ENCODE peak calls at places on chromosomes 3 and 15, in six cellular contexts. One of them, this sample, is unnamed.

GRCh38 chr3:48685603-48686511 is at the start of gene NCKIPSD:
- DNase-seq in breast epithelium: peak
- DNase-seq in sigmoid colon: peak
- DNase-seq in stomach: peak
- DNase-seq in tibial nerve: peak
- DNase-seq in HepG2: peak
- DNase-seq in this sample: peak

GRCh38 chr15:33341943-33342342 is 31.2 kb downstream of the RYR3 start:
- DNase-seq in breast epithelium: no peak
- DNase-seq in sigmoid colon: no peak
- DNase-seq in stomach: no peak
- DNase-seq in tibial nerve: no peak
- DNase-seq in HepG2: no peak
- DNase-seq in this sample: no peak

GRCh38 chr15:90187257-90187868 is 13.8 kb upstream of the SEMA4B start:
- DNase-seq in breast epithelium: no peak
- DNase-seq in sigmoid colon: no peak
- DNase-seq in stomach: no peak
- DNase-seq in tibial nerve: no peak
- DNase-seq in HepG2: no peak
- DNase-seq in this sample: no peak

GRCh38 chr3:172106037-172106559 is 66.7 kb downstream of the FNDC3B start:
- DNase-seq in breast epithelium: no peak
- DNase-seq in sigmoid colon: no peak
- DNase-seq in stomach: no peak
- DNase-seq in tibial nerve: no peak
- DNase-seq in HepG2: no peak
- DNase-seq in this sample: no peak

GRCh38 chr15:96326551-96327154 is 3.8 kb upstream of the NR2F2 start:
- DNase-seq in breast epithelium: peak
- DNase-seq in sigmoid colon: peak
- DNase-seq in stomach: peak
- DNase-seq in tibial nerve: peak
- DNase-seq in HepG2: no peak
- DNase-seq in this sample: no peak

GRCh38 chr3:38084019-38084968 is 45.3 kb downstream of the DLEC1 start:
- DNase-seq in breast epithelium: no peak
- DNase-seq in sigmoid colon: no peak
- DNase-seq in stomach: no peak
- DNase-seq in tibial nerve: no peak
- DNase-seq in HepG2: peak
- DNase-seq in this sample: no peak

GRCh38 chr3:190225186-190225692 is 97.0 kb downstream of the CLDN1 start:
- DNase-seq in breast epithelium: no peak
- DNase-seq in sigmoid colon: no peak
- DNase-seq in stomach: no peak
- DNase-seq in tibial nerve: peak
- DNase-seq in HepG2: peak
- DNase-seq in this sample: no peak

GRCh38 chr3:30438121-30438520 is 168.3 kb upstream of the TGFBR2 start:
- DNase-seq in breast epithelium: no peak
- DNase-seq in sigmoid colon: no peak
- DNase-seq in stomach: no peak
- DNase-seq in tibial nerve: no peak
- DNase-seq in HepG2: no peak
- DNase-seq in this sample: no peak

GRCh38 chr3:54964081-54964480 is 36.2 kb upstream of the LRTM1 start:
- DNase-seq in breast epithelium: no peak
- DNase-seq in sigmoid colon: no peak
- DNase-seq in stomach: no peak
- DNase-seq in tibial nerve: no peak
- DNase-seq in HepG2: no peak
- DNase-seq in this sample: no peak

GRCh38 chr15:87878161-87878560 is 378.4 kb downstream of the NTRK3 start:
- DNase-seq in breast epithelium: no peak
- DNase-seq in sigmoid colon: no peak
- DNase-seq in stomach: no peak
- DNase-seq in tibial nerve: no peak
- DNase-seq in HepG2: no peak
- DNase-seq in this sample: no peak
- H3K4me3 ChIP-seq in breast epithelium: no peak
- H3K4me3 ChIP-seq in sigmoid colon: no peak
- H3K4me3 ChIP-seq in stomach: no peak
- H3K4me3 ChIP-seq in tibial nerve: no peak
- H3K4me3 ChIP-seq in HepG2: no peak
- H3K4me3 ChIP-seq in this sample: no peak

DNA sequence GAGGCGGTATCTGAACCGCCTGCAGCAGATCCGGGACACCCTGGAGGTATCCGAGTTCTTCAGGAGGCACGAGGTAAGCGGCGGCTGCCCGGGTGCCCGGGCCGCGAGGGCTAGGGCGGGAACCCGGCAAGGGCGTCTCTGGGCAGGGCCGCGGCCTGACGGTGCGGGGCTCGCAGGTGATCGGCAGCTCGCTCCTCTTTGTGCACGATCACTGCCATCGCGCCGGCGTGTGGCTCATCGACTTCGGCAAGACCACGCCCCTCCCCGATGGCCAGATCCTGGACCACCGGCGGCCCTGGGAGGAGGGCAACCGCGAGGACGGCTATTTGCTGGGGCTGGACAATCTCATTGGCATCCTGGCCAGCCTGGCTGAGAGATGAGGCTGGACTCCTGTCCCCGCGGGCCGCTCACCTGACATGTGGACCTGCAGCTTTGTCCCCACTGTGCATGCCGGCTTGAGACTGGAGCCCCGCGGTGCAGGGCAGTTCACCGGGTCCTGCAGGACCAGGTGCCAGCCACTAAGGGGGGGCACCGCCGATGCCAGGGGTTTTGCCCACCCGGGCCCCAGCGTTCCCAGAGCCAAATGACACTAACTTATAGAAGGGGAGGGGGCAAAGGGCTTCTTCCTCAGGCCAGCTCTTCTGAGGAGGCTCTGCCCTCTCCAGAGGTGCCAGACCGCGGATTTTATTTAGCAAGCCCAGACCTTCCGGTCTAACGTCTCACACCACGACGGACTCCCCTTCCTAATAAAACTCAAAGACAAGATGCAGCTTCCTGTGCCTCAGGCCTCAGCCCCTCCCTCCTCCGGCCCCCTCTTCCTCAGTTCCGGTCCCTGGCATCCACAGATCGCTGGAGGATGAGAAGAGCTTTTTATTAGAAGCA is 9.4 kb downstream of the ITPKA start:
- DNase-seq in breast epithelium: no peak
- DNase-seq in sigmoid colon: no peak
- DNase-seq in stomach: no peak
- DNase-seq in tibial nerve: no peak
- DNase-seq in HepG2: no peak
- DNase-seq in this sample: no peak
- TF ChIP-seq POLR2A in breast epithelium: no peak
- TF ChIP-seq POLR2A in sigmoid colon: no peak
- TF ChIP-seq POLR2A in stomach: no peak
- TF ChIP-seq POLR2A in tibial nerve: no peak
- TF ChIP-seq POLR2A in HepG2: no peak
- TF ChIP-seq POLR2A in this sample: no peak

GRCh38 chr3:173745952-173746682 is 348.6 kb downstream of the NLGN1 start:
- DNase-seq in breast epithelium: no peak
- DNase-seq in sigmoid colon: no peak
- DNase-seq in stomach: no peak
- DNase-seq in tibial nerve: no peak
- DNase-seq in HepG2: no peak
- DNase-seq in this sample: no peak
- TF ChIP-seq CTCF in breast epithelium: no peak
- TF ChIP-seq CTCF in sigmoid colon: no peak
- TF ChIP-seq CTCF in stomach: no peak
- TF ChIP-seq CTCF in tibial nerve: no peak
- TF ChIP-seq CTCF in HepG2: no peak
- TF ChIP-seq CTCF in this sample: no peak

DNA sequence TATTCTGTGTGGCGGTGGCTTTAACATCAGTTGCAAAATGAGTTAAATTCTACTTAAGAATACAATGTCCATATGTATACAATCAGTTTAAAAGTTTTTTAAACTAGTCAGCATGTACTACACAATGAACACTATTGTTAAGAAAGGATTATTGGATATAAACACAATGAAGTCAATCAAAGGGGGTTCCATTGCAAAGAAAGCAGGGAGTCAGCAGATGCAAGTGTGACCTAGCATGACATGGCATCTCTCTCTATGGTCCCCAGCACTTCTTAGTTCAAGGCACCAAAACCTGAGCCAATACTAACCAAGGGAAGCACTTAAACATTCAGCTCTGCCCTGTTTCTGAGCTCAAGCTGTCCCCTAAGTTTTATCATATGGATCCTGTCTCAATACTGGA is 17.0 kb downstream of the KLHL6 start:
- DNase-seq in breast epithelium: no peak
- DNase-seq in sigmoid colon: no peak
- DNase-seq in stomach: no peak
- DNase-seq in tibial nerve: no peak
- DNase-seq in HepG2: no peak
- DNase-seq in this sample: no peak
- H3K4me3 ChIP-seq in breast epithelium: no peak
- H3K4me3 ChIP-seq in sigmoid colon: no peak
- H3K4me3 ChIP-seq in stomach: no peak
- H3K4me3 ChIP-seq in tibial nerve: no peak
- H3K4me3 ChIP-seq in HepG2: no peak
- H3K4me3 ChIP-seq in this sample: no peak

GRCh38 chr15:73921257-73921890 is 4.9 kb upstream of the LOXL1 start:
- DNase-seq in breast epithelium: no peak
- DNase-seq in sigmoid colon: no peak
- DNase-seq in stomach: no peak
- DNase-seq in tibial nerve: no peak
- DNase-seq in HepG2: no peak
- DNase-seq in this sample: no peak
- TF ChIP-seq POLR2A in breast epithelium: no peak
- TF ChIP-seq POLR2A in sigmoid colon: no peak
- TF ChIP-seq POLR2A in stomach: no peak
- TF ChIP-seq POLR2A in tibial nerve: no peak
- TF ChIP-seq POLR2A in HepG2: no peak
- TF ChIP-seq POLR2A in this sample: no peak

GRCh38 chr3:137612293-137612692 is 151.8 kb upstream of the SOX14 start:
- DNase-seq in breast epithelium: no peak
- DNase-seq in sigmoid colon: no peak
- DNase-seq in stomach: no peak
- DNase-seq in tibial nerve: no peak
- DNase-seq in HepG2: no peak
- DNase-seq in this sample: no peak
- TF ChIP-seq CTCF in breast epithelium: no peak
- TF ChIP-seq CTCF in sigmoid colon: no peak
- TF ChIP-seq CTCF in stomach: no peak
- TF ChIP-seq CTCF in tibial nerve: no peak
- TF ChIP-seq CTCF in HepG2: no peak
- TF ChIP-seq CTCF in this sample: no peak

DNA sequence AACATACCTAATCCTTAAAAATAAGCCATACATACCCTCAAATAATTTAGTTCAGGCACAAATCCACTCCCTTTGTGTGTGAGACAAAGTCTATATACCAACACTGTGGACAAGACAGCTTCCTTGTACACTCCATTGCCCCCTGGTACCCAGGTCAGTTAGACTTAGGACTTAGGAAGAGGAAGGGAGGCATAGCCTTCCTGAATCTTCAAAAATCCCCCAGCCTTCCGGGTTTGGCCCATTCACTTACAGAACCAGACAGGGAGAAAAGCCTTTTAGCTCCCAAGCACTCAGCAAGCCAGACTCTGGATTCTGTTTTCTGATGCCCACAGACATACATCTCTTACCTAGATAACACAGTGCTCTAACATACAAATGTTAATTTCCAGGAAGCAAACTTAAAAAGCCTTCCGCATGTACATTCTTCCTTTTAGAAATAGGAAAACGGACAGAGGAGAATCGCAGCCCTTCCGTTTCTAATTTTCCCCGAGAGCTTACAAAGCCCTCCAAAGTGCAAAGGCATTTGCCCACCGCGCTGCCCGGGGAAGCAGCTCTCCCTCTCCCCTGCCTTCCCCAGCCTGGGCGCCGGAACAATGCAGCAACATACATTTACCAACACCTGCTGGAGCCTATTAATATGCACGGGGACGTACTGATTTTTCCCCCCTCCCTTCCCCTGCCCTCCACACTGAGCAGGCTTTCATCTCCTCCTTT is 442.1 kb downstream of the MAGI1 start:
- DNase-seq in breast epithelium: no peak
- DNase-seq in sigmoid colon: no peak
- DNase-seq in stomach: no peak
- DNase-seq in tibial nerve: no peak
- DNase-seq in HepG2: no peak
- DNase-seq in this sample: no peak
- H3K4me3 ChIP-seq in breast epithelium: peak
- H3K4me3 ChIP-seq in sigmoid colon: no peak
- H3K4me3 ChIP-seq in stomach: peak
- H3K4me3 ChIP-seq in tibial nerve: peak
- H3K4me3 ChIP-seq in HepG2: no peak
- H3K4me3 ChIP-seq in this sample: no peak

GRCh38 chr3:25505581-25505980 is 77.5 kb downstream of the RARB start:
- DNase-seq in breast epithelium: no peak
- DNase-seq in sigmoid colon: no peak
- DNase-seq in stomach: no peak
- DNase-seq in tibial nerve: no peak
- DNase-seq in HepG2: no peak
- DNase-seq in this sample: no peak

GRCh38 chr3:25511972-25512721 is 84.1 kb downstream of the RARB start:
- DNase-seq in breast epithelium: no peak
- DNase-seq in sigmoid colon: no peak
- DNase-seq in stomach: no peak
- DNase-seq in tibial nerve: no peak
- DNase-seq in HepG2: no peak
- DNase-seq in this sample: no peak

GRCh38 chr3:25508433-25508832 is 80.4 kb downstream of the RARB start:
- DNase-seq in breast epithelium: no peak
- DNase-seq in sigmoid colon: no peak
- DNase-seq in stomach: no peak
- DNase-seq in tibial nerve: no peak
- DNase-seq in HepG2: no peak
- DNase-seq in this sample: no peak

GRCh38 chr3:25507811-25508210 is 79.7 kb downstream of the RARB start:
- DNase-seq in breast epithelium: no peak
- DNase-seq in sigmoid colon: no peak
- DNase-seq in stomach: no peak
- DNase-seq in tibial nerve: no peak
- DNase-seq in HepG2: no peak
- DNase-seq in this sample: no peak

GRCh38 chr3:25508901-25509300 is 80.8 kb downstream of the RARB start:
- DNase-seq in breast epithelium: peak
- DNase-seq in sigmoid colon: no peak
- DNase-seq in stomach: no peak
- DNase-seq in tibial nerve: no peak
- DNase-seq in HepG2: no peak
- DNase-seq in this sample: no peak
- TF ChIP-seq POLR2A in breast epithelium: no peak
- TF ChIP-seq POLR2A in sigmoid colon: no peak
- TF ChIP-seq POLR2A in stomach: no peak
- TF ChIP-seq POLR2A in tibial nerve: no peak
- TF ChIP-seq POLR2A in HepG2: no peak
- TF ChIP-seq POLR2A in this sample: no peak

GRCh38 chr15:41817781-41818180 is 10.1 kb upstream of the JMJD7 start:
- DNase-seq in breast epithelium: no peak
- DNase-seq in sigmoid colon: no peak
- DNase-seq in stomach: no peak
- DNase-seq in tibial nerve: no peak
- DNase-seq in HepG2: no peak
- DNase-seq in this sample: no peak
- TF ChIP-seq CTCF in breast epithelium: no peak
- TF ChIP-seq CTCF in sigmoid colon: no peak
- TF ChIP-seq CTCF in stomach: no peak
- TF ChIP-seq CTCF in tibial nerve: no peak
- TF ChIP-seq CTCF in HepG2: no peak
- TF ChIP-seq CTCF in this sample: no peak

This sample was measured in lower leg skin.